ENCODE peak calls at places on chromosomes 2 and 18, in six cellular contexts. V is tibial artery, F is glutamatergic neuron, E is HEK293T, R is cardiac fibroblast, O is OCI-LY7. J is an unnamed sample.

GRCh38 chr2:190791983-190792575 is 88.5 kb upstream of the GLS start:
- DNase-seq in V (no peak), F (no peak), R (no peak), E (no peak), O (no peak), J (no peak)

GRCh38 chr18:13452448-13452811 is 233.9 kb downstream of the LDLRAD4 start:
- DNase-seq in V (peak; percentile 74), O (no peak), E (no peak), F (no peak), R (peak; percentile 18), J (peak; percentile 94)

GRCh38 chr2:212249451-212249850 is 289.2 kb downstream of the ERBB4 start:
- DNase-seq in V (no peak), F (no peak), O (no peak), E (no peak), R (peak; percentile 31), J (no peak)

GRCh38 chr2:64645014-64645418 is 8.7 kb downstream of the SERTAD2 start:
- DNase-seq in V (peak; percentile 58), R (peak; percentile 83), E (peak; percentile 72), F (peak; percentile 73), O (peak; percentile 72), J (peak; percentile 90)

GRCh38 chr18:76264851-76265250 is 230.2 kb downstream of the ZNF516 start:
- DNase-seq in E (no peak), F (no peak), R (no peak), V (no peak), O (no peak), J (no peak)

GRCh38 chr2:2919574-2920365 is 457.8 kb downstream of the EIPR1 start:
- DNase-seq in R (no peak), F (peak; percentile 85), O (no peak), E (no peak), V (no peak), J (no peak)

GRCh38 chr2:71675296-71675695 is 221.9 kb downstream of the DYSF start:
- DNase-seq in E (no peak), R (no peak), F (no peak), V (no peak), O (peak; percentile 18), J (no peak)

GRCh38 chr2:241188386-241189092 is at the start of gene ANO7:
- DNase-seq in R (no peak), E (no peak), V (no peak), F (no peak), O (peak; percentile 23), J (peak; percentile 53)

GRCh38 chr2:230956827-230957755 is 32.0 kb upstream of the GPR55 start:
- DNase-seq in E (peak; percentile 65), V (peak; percentile 39), O (no peak), R (peak; percentile 18), F (peak; percentile 44), J (peak; percentile 93)

GRCh38 chr2:160401895-160402294 is 91.7 kb downstream of the RBMS1 start:
- DNase-seq in V (no peak), F (no peak), O (no peak), E (no peak), R (no peak), J (no peak)